ENCODE peak calls at places on chromosome 15, in six cellular contexts. G is left colon, D is T-helper 2 cell, U is pons, L is cardiac septum, V is HuH-7. C is an unnamed sample.

GRCh38 chr15:41934843-41935242 is 37.5 kb downstream of the EHD4 start:
- DNase-seq in G (peak), D (peak), U (no peak), L (no peak), V (no peak), C (no peak)

GRCh38 chr15:57322602-57323250 is 53.6 kb upstream of the CGNL1 start:
- DNase-seq in G (no peak), D (no peak), U (no peak), L (no peak), V (no peak), C (no peak)

GRCh38 chr15:77983091-77983707 is 94.3 kb downstream of the TBC1D2B start:
- DNase-seq in G (no peak), D (no peak), U (no peak), L (no peak), V (no peak), C (no peak)

GRCh38 chr15:48266029-48266428 is 59.9 kb downstream of the SLC12A1 start:
- DNase-seq in G (no peak), D (no peak), U (no peak), L (no peak), V (no peak), C (no peak)

GRCh38 chr15:71129660-71130059 is 14.4 kb downstream of the THSD4 start:
- DNase-seq in G (no peak), D (no peak), U (no peak), L (no peak), V (no peak), C (no peak)

GRCh38 chr15:90773485-90773884 is 56.3 kb downstream of the BLM start:
- DNase-seq in G (no peak), D (no peak), U (no peak), L (no peak), V (no peak), C (no peak)

GRCh38 chr15:67941643-67942315 is 101.9 kb upstream of the RNU6-1 start:
- DNase-seq in G (no peak), D (no peak), U (no peak), L (no peak), V (peak), C (peak)

GRCh38 chr15:73959012-73959581 is 32.8 kb downstream of the LOXL1 start:
- DNase-seq in G (no peak), D (no peak), U (no peak), L (peak), V (no peak), C (peak)

GRCh38 chr15:43104426-43104825 is 1.4 kb downstream of the UBR1 start:
- DNase-seq in G (no peak), D (no peak), U (no peak), L (no peak), V (no peak), C (no peak)

GRCh38 chr15:68542771-68543544 is 35.8 kb upstream of the CORO2B start:
- DNase-seq in G (no peak), D (no peak), U (peak), L (peak), V (no peak), C (peak)

GRCh38 chr15:87715252-87715651 is 541.3 kb downstream of the NTRK3 start:
- DNase-seq in G (no peak), D (no peak), U (no peak), L (no peak), V (no peak), C (no peak)

GRCh38 chr15:76393614-76394013 is 57.0 kb downstream of the ISL2 start:
- DNase-seq in G (no peak), D (no peak), U (no peak), L (no peak), V (no peak), C (peak)

GRCh38 chr15:51401065-51401780 is 59.8 kb downstream of the GLDN start:
- DNase-seq in G (no peak), D (no peak), U (no peak), L (no peak), V (no peak), C (no peak)

GRCh38 chr15:90644946-90645725 is 72.0 kb upstream of the BLM start:
- DNase-seq in G (no peak), D (no peak), U (no peak), L (peak), V (no peak), C (no peak)

GRCh38 chr15:67080900-67081431 is 15.6 kb downstream of the SMAD3 start:
- DNase-seq in G (no peak), D (peak), U (peak), L (peak), V (no peak), C (peak)

GRCh38 chr15:99090938-99091337 is 13.9 kb upstream of the SYNM start:
- DNase-seq in G (no peak), D (no peak), U (no peak), L (no peak), V (no peak), C (no peak)

C was measured in kidney glomerular epithelial cell.